ENCODE peak calls at places on chromosomes 4 and X, in ten cellular contexts. K is B cell, J is endothelial cell, A is glutamatergic neuron, D is tibial nerve, N is HCT116, F is IMR-90, H is HFF-Myc, U is H9, Q is cardiac fibroblast. T is an unnamed sample.

GRCh38 chr4:72896515-72896914 is 173.0 kb downstream of the COX18 start:
- DNase-seq in K (no peak), J (no peak), A (no peak), D (peak; percentile 48), N (no peak), F (peak; percentile 78), H (peak; percentile 14), U (no peak), Q (peak; percentile 85), T (peak; percentile 52)

GRCh38 chr4:2787230-2788100 is 5.4 kb upstream of the SH3BP2 start:
- DNase-seq in K (peak; percentile 86), J (no peak), A (no peak), D (no peak), N (no peak), F (no peak), H (no peak), U (peak; percentile 52), Q (no peak), T (no peak)

GRCh38 chr4:55634417-55635128 is 1.5 kb downstream of the NMU start:
- DNase-seq in K (no peak), J (no peak), A (no peak), D (no peak), N (no peak), F (no peak), H (no peak), U (no peak), Q (no peak), T (no peak)

GRCh38 chr4:159487284-159487747 is 384.4 kb downstream of the RAPGEF2 start:
- DNase-seq in K (peak; percentile 37), J (peak; percentile 61), A (peak; percentile 59), D (peak; percentile 26), N (peak; percentile 65), F (peak; percentile 74), H (peak; percentile 51), U (peak; percentile 76), Q (peak; percentile 85), T (peak; percentile 14)

GRCh38 chr4:118757761-118758213 is 72.6 kb downstream of the METTL14 start:
- DNase-seq in K (no peak), J (no peak), A (no peak), D (no peak), N (no peak), F (peak; percentile 85), H (no peak), U (no peak), Q (peak; percentile 82), T (no peak)

GRCh38 chr4:57424231-57424897 is 314.2 kb upstream of the IGFBP7 start:
- DNase-seq in K (no peak), J (no peak), A (no peak), D (peak; percentile 23), N (no peak), F (peak; percentile 14), H (peak; percentile 1), U (no peak), Q (peak; percentile 66), T (peak; percentile 26)

GRCh38 chrX:74234829-74235228 is 69.2 kb upstream of the ZCCHC13 start:
- DNase-seq in K (no peak), J (no peak), A (no peak), D (no peak), N (no peak), F (no peak), H (no peak), U (no peak), Q (no peak), T (no peak)

GRCh38 chr4:7970031-7970946 is 30.6 kb upstream of the AFAP1 start:
- DNase-seq in K (no peak), J (no peak), A (no peak), D (no peak), N (no peak), F (peak; percentile 58), H (no peak), U (no peak), Q (peak; percentile 48), T (no peak)

GRCh38 chr4:146342600-146343192 is 128.4 kb downstream of the REELD1 start:
- DNase-seq in K (peak; percentile 43), J (peak; percentile 11), A (no peak), D (peak; percentile 26), N (no peak), F (peak; percentile 47), H (no peak), U (no peak), Q (peak; percentile 75), T (no peak)

GRCh38 chr4:150886597-150886996 is 128.5 kb downstream of the LRBA start:
- DNase-seq in K (no peak), J (no peak), A (no peak), D (no peak), N (no peak), F (peak; percentile 23), H (no peak), U (no peak), Q (peak; percentile 34), T (no peak)

GRCh38 chr4:80592950-80593349 is 257.4 kb downstream of the CFAP299 start:
- DNase-seq in K (peak; percentile 11), J (no peak), A (no peak), D (no peak), N (no peak), F (no peak), H (no peak), U (no peak), Q (no peak), T (no peak)

GRCh38 chrX:47422444-47422843 is 52.1 kb downstream of the ZNF157 start:
- DNase-seq in K (no peak), J (no peak), A (no peak), D (no peak), N (no peak), F (no peak), H (no peak), U (no peak), Q (no peak), T (no peak)

GRCh38 chr4:7194251-7195137 is 2.2 kb downstream of the SORCS2 start:
- DNase-seq in K (no peak), J (peak; percentile 59), A (peak; percentile 74), D (no peak), N (no peak), F (no peak), H (no peak), U (peak; percentile 37), Q (peak; percentile 25), T (no peak)

GRCh38 chrX:41963348-41963747 is 40.0 kb upstream of the CASK start:
- DNase-seq in K (no peak), J (no peak), A (no peak), D (no peak), N (no peak), F (no peak), H (no peak), U (no peak), Q (no peak), T (no peak)

DNA sequence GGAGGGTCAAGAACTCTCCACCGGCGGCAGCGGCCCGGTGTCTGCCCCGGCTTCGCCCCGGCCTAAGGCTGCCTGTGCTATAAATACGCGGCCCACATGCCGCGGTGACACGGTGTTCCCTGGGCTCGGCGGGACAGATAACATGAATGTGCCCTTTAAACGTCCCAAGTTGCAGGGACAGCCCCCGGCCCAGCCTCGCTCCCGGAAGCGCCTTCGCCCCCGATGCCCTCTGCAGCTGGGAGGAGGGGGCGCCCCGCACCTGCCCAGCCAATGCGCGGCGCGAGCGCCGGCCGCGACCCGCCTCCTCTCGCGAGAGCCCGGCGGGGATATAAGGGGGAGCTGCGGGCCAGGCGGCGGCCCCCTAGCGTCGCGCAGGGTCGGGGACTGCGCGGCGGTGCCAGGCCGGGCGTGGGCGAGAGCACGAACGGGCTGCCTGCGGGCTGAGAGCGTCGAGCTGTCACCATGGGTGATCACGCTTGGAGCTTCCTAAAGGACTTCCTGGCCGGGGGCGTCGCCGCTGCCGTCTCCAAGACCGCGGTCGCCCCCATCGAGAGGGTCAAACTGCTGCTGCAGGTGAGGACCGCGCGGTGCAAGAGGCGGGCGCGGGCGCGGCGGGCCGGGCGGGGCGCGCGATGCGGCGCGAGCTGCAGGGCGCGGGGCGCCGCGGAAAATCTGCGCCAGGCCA is at the start of gene SLC25A4:
- DNase-seq in K (peak; percentile 96), J (peak; percentile 87), A (peak; percentile 95), D (peak; percentile 65), N (peak; percentile 28), F (peak; percentile 62), H (no peak), U (peak; percentile 91), Q (peak; percentile 56), T (peak; percentile 31)
- TF ChIP-seq CTCF in K (peak; percentile 76), J (peak; percentile 53), A (peak; percentile 73), D (peak; percentile 82), N (peak; percentile 47), F (peak; percentile 53), H (peak; percentile 37), U (peak; percentile 62), Q (peak; percentile 11), T (peak; percentile 9)

GRCh38 chrX:117641913-117642656 is 474.5 kb downstream of the KLHL13 start:
- DNase-seq in K (no peak), J (no peak), A (no peak), D (no peak), N (no peak), F (no peak), H (no peak), U (no peak), Q (no peak), T (no peak)

GRCh38 chrX:117645639-117646038 is 471.0 kb downstream of the KLHL13 start:
- DNase-seq in K (no peak), J (no peak), A (no peak), D (no peak), N (no peak), F (no peak), H (no peak), U (no peak), Q (no peak), T (no peak)
- TF ChIP-seq CTCF in K (no peak), J (no peak), A (no peak), D (no peak), N (no peak), F (no peak), H (no peak), U (no peak), Q (no peak), T (no peak)

GRCh38 chr4:47705326-47705981 is 132.4 kb downstream of the CORIN start:
- DNase-seq in K (no peak), J (no peak), A (no peak), D (no peak), N (no peak), F (peak; percentile 55), H (no peak), U (no peak), Q (peak; percentile 51), T (no peak)
- TF ChIP-seq CTCF in K (no peak), J (peak; percentile 70), A (peak; percentile 57), D (no peak), N (peak; percentile 43), F (peak; percentile 52), H (no peak), U (peak; percentile 68), Q (peak; percentile 51), T (peak; percentile 50)

GRCh38 chr4:124711469-124712416 is 789 bp downstream of the ANKRD50 start:
- DNase-seq in K (peak; percentile 20), J (peak; percentile 69), A (peak; percentile 82), D (peak; percentile 57), N (peak; percentile 41), F (peak; percentile 79), H (no peak), U (peak; percentile 84), Q (peak; percentile 80), T (peak; percentile 32)
- TF ChIP-seq CTCF in K (no peak), J (no peak), A (no peak), D (no peak), N (peak; percentile 6), F (peak; percentile 27), H (peak; percentile 4), U (no peak), Q (peak; percentile 11), T (peak; percentile 36)

GRCh38 chrX:8849945-8850344 is 48.8 kb upstream of the FAM9A start:
- DNase-seq in K (no peak), J (no peak), A (no peak), D (no peak), N (no peak), F (no peak), H (no peak), U (no peak), Q (no peak), T (no peak)
- TF ChIP-seq CTCF in K (no peak), J (no peak), A (peak; percentile 35), D (no peak), N (peak; percentile 2), F (no peak), H (peak; percentile 11), U (peak; percentile 41), Q (no peak), T (peak; percentile 14)

T was measured in kidney epithelial cell.